ENCODE peak calls at places on chromosomes 5 and 9, in eight cellular contexts. V is PC-3; E is heart right ventricle; N is tibial artery; Q is PC-9; Y is psoas muscle; F is CD8-positive, alpha-beta T cell; L is HCT116. G is an unnamed sample.
A peak's percentile ranks its signal among the peaks of the same experiment; 100 is the strongest.

GRCh38 chr5:96045888-96046287 is 84.2 kb upstream of the ELL2 start:
- DNase-seq in F (no peak), N (no peak), Q (no peak), Y (no peak), L (no peak), E (no peak), V (no peak), G (no peak)

GRCh38 chr5:84304591-84304990 is 80.1 kb downstream of the EDIL3 start:
- DNase-seq in L (no peak), Q (no peak), N (no peak), Y (no peak), V (no peak), E (no peak), F (no peak), G (no peak)

GRCh38 chr5:57653636-57654290 is 171.2 kb upstream of the ACTBL2 start:
- DNase-seq in V (no peak), N (no peak), E (peak; percentile 37), Q (no peak), F (no peak), L (no peak), Y (no peak), G (no peak)

GRCh38 chr9:3161912-3162311 is 318.0 kb upstream of the PUM3 start:
- DNase-seq in E (no peak), F (no peak), N (no peak), Y (no peak), L (no peak), Q (no peak), V (no peak), G (no peak)

GRCh38 chr9:88952086-88952615 is 39.1 kb upstream of the S1PR3 start:
- DNase-seq in Y (no peak), F (no peak), V (no peak), Q (no peak), E (no peak), L (no peak), N (no peak), G (no peak)

GRCh38 chr5:67030289-67031069 is 166.1 kb downstream of the CD180 start:
- DNase-seq in L (no peak), E (no peak), Q (peak; percentile 49), Y (no peak), V (peak; percentile 39), F (no peak), N (no peak), G (no peak)

GRCh38 chr5:21711854-21712752 is 1141.0 kb downstream of the CDH12 start:
- DNase-seq in Q (no peak), Y (no peak), V (peak; percentile 68), L (no peak), E (no peak), N (no peak), F (no peak), G (no peak)

GRCh38 chr9:86800681-86801080 is 146.6 kb downstream of the GAS1 start:
- DNase-seq in Q (no peak), V (no peak), L (no peak), F (no peak), E (no peak), N (no peak), Y (no peak), G (no peak)

GRCh38 chr9:84697494-84698114 is 28.1 kb downstream of the NTRK2 start:
- DNase-seq in E (peak; percentile 67), N (peak; percentile 64), Q (no peak), L (peak; percentile 32), V (peak; percentile 46), F (no peak), Y (peak; percentile 64), G (no peak)

GRCh38 chr5:136750507-136750906 is 385.2 kb upstream of the TRPC7 start:
- DNase-seq in F (no peak), L (no peak), N (no peak), Y (no peak), E (no peak), V (no peak), Q (no peak), G (no peak)

GRCh38 chr5:22391956-22392355 is 461.2 kb downstream of the CDH12 start:
- DNase-seq in Q (no peak), E (no peak), N (no peak), V (peak; percentile 11), L (no peak), Y (no peak), F (no peak), G (no peak)

GRCh38 chr5:154303133-154303532 is 112.6 kb downstream of the GALNT10 start:
- DNase-seq in L (no peak), Q (no peak), V (no peak), N (no peak), Y (no peak), E (no peak), F (no peak), G (no peak)

GRCh38 chr5:179832039-179832745 is 11.5 kb downstream of the SQSTM1 start:
- DNase-seq in E (no peak), L (no peak), Q (no peak), F (no peak), V (no peak), Y (no peak), N (no peak), G (no peak)

GRCh38 chr5:154271936-154272514 is 81.5 kb downstream of the GALNT10 start:
- DNase-seq in L (no peak), Q (no peak), F (no peak), V (no peak), E (no peak), N (no peak), Y (no peak), G (no peak)

DNA sequence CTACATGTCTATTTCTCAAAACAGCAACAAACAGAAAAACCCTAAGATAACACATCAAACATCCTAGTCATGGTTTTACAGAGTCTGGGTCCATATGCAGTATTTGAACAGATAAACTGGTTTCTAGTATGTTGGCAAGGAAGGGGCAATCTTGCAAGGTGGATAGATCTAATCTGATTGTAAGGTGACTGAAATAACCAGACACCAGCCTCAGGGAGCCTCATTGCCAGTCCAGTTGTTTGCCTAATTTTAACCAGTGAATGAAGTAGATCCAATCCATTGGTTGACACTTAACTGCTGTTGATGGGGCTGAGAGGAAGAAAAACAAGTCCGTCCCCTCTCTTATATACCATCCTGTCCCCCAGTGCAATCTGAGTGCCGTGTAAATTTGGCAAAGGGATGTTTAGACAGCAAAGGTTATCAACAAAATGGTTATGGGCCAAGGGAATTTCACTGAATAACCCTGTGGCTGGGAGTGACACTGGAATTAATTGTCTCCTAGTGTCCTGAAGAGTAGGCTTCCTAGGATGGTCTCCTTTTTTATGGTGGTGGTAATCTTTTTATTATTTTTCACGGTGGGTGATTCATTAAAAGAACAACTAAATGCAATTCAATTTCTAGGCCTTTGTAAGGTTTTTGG is 244.1 kb downstream of the PIK3R1 start:
- DNase-seq in L (no peak), V (no peak), E (no peak), F (no peak), Q (no peak), N (no peak), Y (no peak), G (no peak)
- H3K4me1 ChIP-seq in L (peaks cover 28% of the 10 kb centered on the region), V (peaks cover 19% of the 10 kb centered on the region), E (no peaks in the 10 kb centered on the region), F (peaks cover 9% of the 10 kb centered on the region), Q (peaks cover 41% of the 10 kb centered on the region), N (peaks cover 21% of the 10 kb centered on the region), Y (peaks cover 6% of the 10 kb centered on the region), G (no peaks in the 10 kb centered on the region)

GRCh38 chr9:37618817-37619216 is 26.4 kb upstream of the TOMM5 start:
- DNase-seq in V (peak; percentile 50), Y (no peak), Q (no peak), L (no peak), F (no peak), N (no peak), E (no peak), G (no peak)
- H3K4me3 ChIP-seq in V (no peak overlapping the region), Y (no peak overlapping the region), Q (no peak overlapping the region), L (no peak overlapping the region), F (no peak overlapping the region), N (no peak overlapping the region), E (no peak overlapping the region), G (no peak overlapping the region)

GRCh38 chr5:4653475-4653874 is 486.7 kb upstream of the ADAMTS16 start:
- DNase-seq in N (no peak), Y (no peak), F (no peak), L (no peak), E (no peak), V (no peak), Q (no peak), G (no peak)

GRCh38 chr5:4647056-4647455 is 493.1 kb upstream of the ADAMTS16 start:
- DNase-seq in V (no peak), E (no peak), Y (no peak), N (no peak), Q (no peak), F (no peak), L (no peak), G (no peak)

GRCh38 chr5:4647955-4648354 is 492.2 kb upstream of the ADAMTS16 start:
- DNase-seq in Y (no peak), L (no peak), E (no peak), V (no peak), Q (no peak), N (no peak), F (no peak), G (no peak)

DNA sequence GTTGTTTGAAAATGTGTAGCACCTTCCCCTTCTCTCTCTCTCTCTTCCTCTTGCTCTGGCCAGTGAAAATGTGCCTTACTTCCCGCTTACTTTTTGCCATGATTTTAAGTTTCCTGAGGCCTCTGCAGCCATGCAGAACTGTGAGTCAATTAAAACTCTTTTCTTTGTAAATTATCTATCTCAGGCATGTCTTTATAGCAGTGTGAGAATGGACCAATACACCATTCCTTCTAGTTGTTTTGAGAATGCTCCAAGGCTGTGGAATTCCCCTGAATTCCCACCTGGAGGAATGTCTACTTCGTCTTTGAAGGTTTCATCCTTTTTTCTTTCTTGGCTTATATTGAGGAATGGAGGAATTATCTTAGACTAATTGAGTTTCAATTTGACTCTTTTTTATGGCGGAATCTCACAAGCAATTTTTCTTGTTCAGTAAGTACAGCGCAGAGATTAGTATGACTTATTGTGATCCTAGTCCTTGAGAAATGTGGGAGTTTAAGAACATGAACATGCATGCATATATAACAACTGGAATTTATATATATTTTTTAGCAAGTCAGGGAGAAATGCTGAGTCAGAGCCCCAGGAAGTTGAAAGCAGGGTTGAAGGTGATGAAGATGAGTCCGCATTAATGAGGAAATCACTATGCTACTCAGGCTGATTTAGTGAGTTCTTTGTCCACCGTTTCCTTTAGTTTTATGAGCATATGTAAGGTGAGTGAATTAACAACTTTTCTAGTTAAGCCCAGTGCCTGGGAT is 488.1 kb upstream of the ADAMTS16 start:
- DNase-seq in V (no peak), Y (no peak), F (no peak), N (no peak), E (no peak), Q (no peak), L (no peak), G (no peak)
- H3K4me1 ChIP-seq in V (no peaks in the 10 kb centered on the region), Y (no peaks in the 10 kb centered on the region), F (no peaks in the 10 kb centered on the region), N (no peaks in the 10 kb centered on the region), E (no peaks in the 10 kb centered on the region), Q (no peaks in the 10 kb centered on the region), L (no peaks in the 10 kb centered on the region), G (no peaks in the 10 kb centered on the region)

DNA sequence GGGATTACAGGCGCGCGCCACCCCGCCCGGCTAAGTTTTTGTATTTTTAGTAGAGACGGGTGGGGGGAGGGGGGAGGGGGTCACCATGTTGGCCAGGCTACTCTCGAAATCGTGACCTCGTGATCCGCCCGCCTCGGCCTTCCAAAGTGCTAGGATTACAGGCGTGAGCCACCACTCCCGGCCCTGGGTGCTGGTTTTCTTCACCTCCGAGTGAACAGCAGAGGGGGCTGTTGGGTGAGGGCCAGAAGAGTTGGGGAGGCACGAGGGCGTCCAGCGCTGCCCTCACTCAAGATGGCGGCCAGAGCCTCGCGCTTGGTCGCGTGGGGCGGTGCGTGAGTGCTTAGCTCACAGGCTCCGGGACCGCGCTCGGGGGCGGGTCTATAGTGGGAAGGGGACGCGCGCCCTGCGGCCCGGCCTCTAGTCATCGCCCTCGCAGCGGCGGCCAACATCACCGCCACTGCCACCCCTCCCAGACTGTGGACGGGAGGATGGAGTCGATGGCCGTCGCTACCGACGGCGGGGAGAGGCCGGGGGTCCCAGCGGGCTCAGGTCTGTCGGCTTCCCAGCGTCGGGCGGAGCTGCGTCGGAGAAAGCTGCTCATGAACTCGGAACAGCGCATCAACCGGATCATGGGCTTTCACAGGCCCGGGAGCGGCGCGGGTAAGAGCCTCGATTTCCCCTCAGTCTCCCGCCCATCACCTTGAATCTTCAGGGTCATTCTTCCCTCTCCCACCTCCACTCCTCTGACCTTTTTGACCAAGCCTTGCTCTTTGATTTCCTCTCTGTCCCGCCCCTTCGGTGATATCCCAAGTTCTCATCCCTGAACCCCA is at the start of gene CAMLG:
- DNase-seq in N (peak; percentile 98), F (peak; percentile 96), Y (peak; percentile 99), Q (peak; percentile 91), E (peak; percentile 98), V (peak; percentile 95), L (peak; percentile 96), G (peak; percentile 97)
- H3K4me3 ChIP-seq in N (peak within 1 kb of the TSS; percentile 69), F (peak within 1 kb of the TSS; percentile 89), Y (peak within 1 kb of the TSS; percentile 96), Q (peak within 1 kb of the TSS; percentile 72), E (peak within 1 kb of the TSS; percentile 64), V (peak within 1 kb of the TSS; percentile 94), L (peak within 1 kb of the TSS; percentile 66), G (peak within 1 kb of the TSS; percentile 97)

G was measured in right atrium auricular region.